ENCODE peak calls at places on chromosome 7, in five cellular contexts. One of them, this sample, is unnamed.

GRCh38 chr7:20374391-20374790 is 43.7 kb downstream of the ITGB8 start:
- DNase-seq in GM23338: no peak
- DNase-seq in HFFc6: no peak
- DNase-seq in tibial artery: no peak
- DNase-seq in body of pancreas: no peak
- DNase-seq in this sample: no peak

GRCh38 chr7:104039363-104039762 is 49.9 kb upstream of the RELN start:
- DNase-seq in tibial artery: no peak
- DNase-seq in GM23338: no peak
- DNase-seq in HFFc6: no peak
- DNase-seq in body of pancreas: no peak
- DNase-seq in this sample: no peak

GRCh38 chr7:42726066-42726785 is 185.6 kb downstream of the C7orf25 start:
- DNase-seq in body of pancreas: no peak
- DNase-seq in GM23338: no peak
- DNase-seq in tibial artery: no peak
- DNase-seq in HFFc6: no peak
- DNase-seq in this sample: no peak

GRCh38 chr7:110454713-110455112 is 636.2 kb upstream of the LRRN3 start:
- DNase-seq in GM23338: no peak
- DNase-seq in HFFc6: no peak
- DNase-seq in tibial artery: no peak
- DNase-seq in body of pancreas: no peak
- DNase-seq in this sample: no peak

GRCh38 chr7:97022451-97023306 is 2.0 kb downstream of the DLX5 start:
- DNase-seq in body of pancreas: no peak
- DNase-seq in HFFc6: no peak
- DNase-seq in tibial artery: no peak
- DNase-seq in GM23338: peak; percentile 39
- DNase-seq in this sample: no peak

GRCh38 chr7:137978464-137979237 is 23.2 kb downstream of the CREB3L2 start:
- DNase-seq in GM23338: no peak
- DNase-seq in tibial artery: peak; percentile 86
- DNase-seq in HFFc6: peak; percentile 95
- DNase-seq in body of pancreas: no peak
- DNase-seq in this sample: peak; percentile 89

GRCh38 chr7:129831424-129832058 is 121.2 kb downstream of the UBE2H start:
- DNase-seq in GM23338: peak; percentile 67
- DNase-seq in tibial artery: no peak
- DNase-seq in body of pancreas: no peak
- DNase-seq in HFFc6: peak; percentile 91
- DNase-seq in this sample: peak; percentile 94

GRCh38 chr7:23276381-23276780 is 22.8 kb upstream of the MALSU1 start:
- DNase-seq in tibial artery: no peak
- DNase-seq in HFFc6: no peak
- DNase-seq in body of pancreas: no peak
- DNase-seq in GM23338: peak; percentile 81
- DNase-seq in this sample: no peak

GRCh38 chr7:151873402-151873965 is 3.4 kb downstream of the PRKAG2 start:
- DNase-seq in body of pancreas: peak; percentile 79
- DNase-seq in tibial artery: peak; percentile 56
- DNase-seq in HFFc6: no peak
- DNase-seq in GM23338: no peak
- DNase-seq in this sample: no peak

GRCh38 chr7:57425239-57425944 is 24.6 kb upstream of the ZNF716 start:
- DNase-seq in tibial artery: no peak
- DNase-seq in HFFc6: no peak
- DNase-seq in body of pancreas: no peak
- DNase-seq in GM23338: no peak
- DNase-seq in this sample: no peak

GRCh38 chr7:150335101-150335773 is 6.2 kb downstream of the RARRES2 start:
- DNase-seq in HFFc6: peak; percentile 21
- DNase-seq in GM23338: peak; percentile 88
- DNase-seq in body of pancreas: peak; percentile 62
- DNase-seq in tibial artery: no peak
- DNase-seq in this sample: no peak

GRCh38 chr7:582081-582835 is 62.6 kb upstream of the PDGFA start:
- DNase-seq in body of pancreas: no peak
- DNase-seq in GM23338: no peak
- DNase-seq in tibial artery: no peak
- DNase-seq in HFFc6: no peak
- DNase-seq in this sample: no peak

GRCh38 chr7:16669581-16669980 is 23.6 kb downstream of the BZW2 start:
- DNase-seq in GM23338: no peak
- DNase-seq in tibial artery: no peak
- DNase-seq in body of pancreas: no peak
- DNase-seq in HFFc6: peak; percentile 25
- DNase-seq in this sample: peak; percentile 40

GRCh38 chr7:28408105-28408973 is 4.0 kb upstream of the CREB5 start:
- DNase-seq in GM23338: peak; percentile 69
- DNase-seq in tibial artery: no peak
- DNase-seq in HFFc6: no peak
- DNase-seq in body of pancreas: peak; percentile 6
- DNase-seq in this sample: no peak

GRCh38 chr7:51234609-51235308 is 81.8 kb downstream of the COBL start:
- DNase-seq in tibial artery: no peak
- DNase-seq in body of pancreas: no peak
- DNase-seq in GM23338: no peak
- DNase-seq in HFFc6: no peak
- DNase-seq in this sample: no peak

GRCh38 chr7:36171503-36171902 is 18.4 kb downstream of the EEPD1 start:
- DNase-seq in HFFc6: no peak
- DNase-seq in tibial artery: no peak
- DNase-seq in body of pancreas: no peak
- DNase-seq in GM23338: no peak
- DNase-seq in this sample: no peak

GRCh38 chr7:135150072-135150782 is 2.4 kb downstream of the TMEM140 start:
- DNase-seq in HFFc6: no peak
- DNase-seq in body of pancreas: no peak
- DNase-seq in tibial artery: no peak
- DNase-seq in GM23338: no peak
- DNase-seq in this sample: no peak

GRCh38 chr7:135147341-135147898 is 452 bp upstream of the TMEM140 start:
- DNase-seq in HFFc6: no peak
- DNase-seq in body of pancreas: no peak
- DNase-seq in GM23338: no peak
- DNase-seq in tibial artery: no peak
- DNase-seq in this sample: no peak

GRCh38 chr7:135151162-135151932 is 3.5 kb downstream of the TMEM140 start:
- DNase-seq in GM23338: no peak
- DNase-seq in HFFc6: no peak
- DNase-seq in tibial artery: no peak
- DNase-seq in body of pancreas: no peak
- DNase-seq in this sample: no peak

GRCh38 chr7:135143874-135144668 is 3.8 kb upstream of the TMEM140 start:
- DNase-seq in body of pancreas: no peak
- DNase-seq in GM23338: no peak
- DNase-seq in tibial artery: no peak
- DNase-seq in HFFc6: no peak
- DNase-seq in this sample: no peak

GRCh38 chr7:135147899-135148721 is at the start of gene TMEM140:
- DNase-seq in GM23338: no peak
- DNase-seq in HFFc6: peak; percentile 48
- DNase-seq in tibial artery: no peak
- DNase-seq in body of pancreas: peak; percentile 75
- DNase-seq in this sample: no peak
- TF ChIP-seq CTCF in GM23338: no peak
- TF ChIP-seq CTCF in HFFc6: no peak
- TF ChIP-seq CTCF in tibial artery: no peak
- TF ChIP-seq CTCF in body of pancreas: peak; percentile 15
- TF ChIP-seq CTCF in this sample: no peak

GRCh38 chr7:114953724-114954123 is 31.8 kb downstream of the MDFIC start:
- DNase-seq in body of pancreas: no peak
- DNase-seq in GM23338: no peak
- DNase-seq in tibial artery: no peak
- DNase-seq in HFFc6: no peak
- DNase-seq in this sample: no peak
- TF ChIP-seq CTCF in body of pancreas: no peak
- TF ChIP-seq CTCF in GM23338: no peak
- TF ChIP-seq CTCF in tibial artery: no peak
- TF ChIP-seq CTCF in HFFc6: peak; percentile 54
- TF ChIP-seq CTCF in this sample: peak; percentile 13

DNA sequence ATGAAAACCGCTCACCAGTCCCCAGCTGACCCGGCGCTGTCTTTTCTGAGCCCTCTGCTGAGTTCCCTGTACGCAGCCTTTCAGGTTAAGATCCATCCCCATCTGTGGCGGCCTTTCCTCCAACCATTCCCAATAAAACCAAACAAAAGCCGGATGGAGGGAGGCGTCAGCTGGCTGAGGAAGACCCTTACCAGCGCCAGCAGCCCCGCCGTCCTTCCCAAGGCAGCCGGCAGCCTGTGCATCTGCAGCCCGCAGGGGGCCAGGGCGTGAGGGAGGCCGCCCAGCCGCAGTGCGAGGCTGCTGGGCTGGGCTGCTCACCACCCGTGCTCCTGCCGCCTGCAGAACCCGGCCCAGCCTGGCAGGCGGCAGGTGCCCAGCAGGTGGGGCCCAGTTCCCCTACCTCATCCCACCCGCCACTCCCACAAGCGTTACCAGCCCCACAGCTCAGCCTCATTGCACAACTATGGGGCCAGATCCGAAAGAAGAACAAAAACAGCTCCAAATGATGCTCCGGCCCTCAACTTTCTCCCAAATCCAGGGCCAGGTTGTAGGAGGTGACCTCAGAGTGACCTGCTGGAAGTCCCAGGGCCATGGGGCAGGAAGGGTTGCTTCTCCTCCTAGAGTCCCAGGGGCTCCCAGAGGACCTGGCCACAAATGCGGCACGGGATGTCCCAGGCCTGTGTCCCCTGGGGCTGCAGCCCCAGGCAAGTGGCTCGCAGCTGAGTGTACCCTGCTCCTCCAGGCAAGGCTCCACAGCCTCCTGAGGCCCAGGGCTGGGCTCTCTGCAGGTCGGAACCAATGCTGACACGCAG is 23.8 kb downstream of the PAPOLB start:
- DNase-seq in body of pancreas: no peak
- DNase-seq in GM23338: peak; percentile 48
- DNase-seq in tibial artery: no peak
- DNase-seq in HFFc6: no peak
- DNase-seq in this sample: no peak
- TF ChIP-seq CTCF in body of pancreas: no peak
- TF ChIP-seq CTCF in GM23338: no peak
- TF ChIP-seq CTCF in tibial artery: no peak
- TF ChIP-seq CTCF in HFFc6: no peak
- TF ChIP-seq CTCF in this sample: no peak

GRCh38 chr7:69677054-69677847 is 79.0 kb downstream of the AUTS2 start:
- DNase-seq in body of pancreas: no peak
- DNase-seq in GM23338: peak; percentile 62
- DNase-seq in tibial artery: no peak
- DNase-seq in HFFc6: no peak
- DNase-seq in this sample: no peak
- TF ChIP-seq CTCF in body of pancreas: no peak
- TF ChIP-seq CTCF in GM23338: peak; percentile 61
- TF ChIP-seq CTCF in tibial artery: no peak
- TF ChIP-seq CTCF in HFFc6: no peak
- TF ChIP-seq CTCF in this sample: peak; percentile 63

GRCh38 chr7:158601090-158601489 is 13.5 kb upstream of the PTPRN2 start:
- DNase-seq in HFFc6: no peak
- DNase-seq in body of pancreas: no peak
- DNase-seq in tibial artery: no peak
- DNase-seq in GM23338: no peak
- DNase-seq in this sample: no peak
- TF ChIP-seq CTCF in HFFc6: no peak
- TF ChIP-seq CTCF in body of pancreas: no peak
- TF ChIP-seq CTCF in tibial artery: no peak
- TF ChIP-seq CTCF in GM23338: no peak
- TF ChIP-seq CTCF in this sample: no peak

DNA sequence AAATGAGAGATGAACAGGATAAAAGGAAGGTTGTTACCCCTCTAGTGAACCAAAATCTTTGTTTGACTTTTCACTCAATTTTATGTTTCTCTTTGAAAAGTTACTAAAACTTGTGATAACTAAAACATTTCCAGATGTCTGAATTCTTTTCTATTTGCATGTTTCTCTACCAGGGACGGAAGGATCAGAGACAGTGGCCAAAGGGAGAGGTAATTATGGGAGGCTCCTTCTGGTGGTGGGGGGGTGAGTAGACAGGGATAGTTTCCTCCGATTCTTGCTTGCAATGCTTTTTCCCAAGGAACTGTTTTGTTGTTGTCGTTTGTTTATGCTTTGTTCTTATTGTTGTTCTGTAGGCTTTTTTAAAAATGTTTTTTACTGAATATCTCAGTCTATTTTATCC is 374.8 kb downstream of the INHBA start:
- DNase-seq in body of pancreas: no peak
- DNase-seq in tibial artery: no peak
- DNase-seq in HFFc6: peak; percentile 44
- DNase-seq in GM23338: no peak
- DNase-seq in this sample: no peak
- TF ChIP-seq CTCF in body of pancreas: no peak
- TF ChIP-seq CTCF in tibial artery: no peak
- TF ChIP-seq CTCF in HFFc6: peak; percentile 44
- TF ChIP-seq CTCF in GM23338: no peak
- TF ChIP-seq CTCF in this sample: no peak

GRCh38 chr7:107751113-107751512 is 7.2 kb downstream of the CBLL1 start:
- DNase-seq in GM23338: peak; percentile 42
- DNase-seq in HFFc6: no peak
- DNase-seq in tibial artery: no peak
- DNase-seq in body of pancreas: no peak
- DNase-seq in this sample: no peak

GRCh38 chr7:107758667-107759066 is 14.7 kb downstream of the CBLL1 start:
- DNase-seq in GM23338: no peak
- DNase-seq in body of pancreas: no peak
- DNase-seq in HFFc6: no peak
- DNase-seq in tibial artery: no peak
- DNase-seq in this sample: no peak

DNA sequence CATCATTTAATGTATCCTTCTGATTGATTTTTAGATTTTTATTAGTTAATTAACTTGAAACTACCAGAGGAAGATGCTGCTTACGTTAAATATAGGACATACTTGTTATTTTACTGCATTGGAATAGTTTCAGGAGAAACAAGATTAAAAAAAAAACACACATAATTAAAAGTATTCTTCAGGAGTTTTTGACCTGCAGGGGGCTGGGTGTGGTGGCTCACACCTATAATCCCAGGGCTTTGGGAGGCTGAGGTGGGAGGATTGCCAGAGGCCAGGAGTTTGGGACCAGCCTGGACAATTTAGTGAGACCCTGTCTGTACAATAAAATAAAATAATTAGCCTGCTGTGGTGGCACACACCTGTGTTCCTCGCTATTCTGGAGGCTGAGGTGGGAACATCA is 10.7 kb downstream of the CBLL1 start:
- DNase-seq in GM23338: no peak
- DNase-seq in HFFc6: no peak
- DNase-seq in body of pancreas: no peak
- DNase-seq in tibial artery: no peak
- DNase-seq in this sample: no peak
- TF ChIP-seq CTCF in GM23338: peak; percentile 28
- TF ChIP-seq CTCF in HFFc6: peak; percentile 52
- TF ChIP-seq CTCF in body of pancreas: no peak
- TF ChIP-seq CTCF in tibial artery: no peak
- TF ChIP-seq CTCF in this sample: peak; percentile 6

GRCh38 chr7:77995717-77996116 is 197.1 kb downstream of the PHTF2 start:
- DNase-seq in HFFc6: peak; percentile 14
- DNase-seq in GM23338: peak; percentile 74
- DNase-seq in tibial artery: no peak
- DNase-seq in body of pancreas: no peak
- DNase-seq in this sample: no peak
- TF ChIP-seq CTCF in HFFc6: peak; percentile 49
- TF ChIP-seq CTCF in GM23338: peak; percentile 51
- TF ChIP-seq CTCF in tibial artery: no peak
- TF ChIP-seq CTCF in body of pancreas: no peak
- TF ChIP-seq CTCF in this sample: peak; percentile 29

This sample was measured in retinal pigment epithelial cell.